ENCODE peak calls at places on chromosomes 6 and 20, in seven cellular contexts. D is body of pancreas, C is GM23338, Q is GM12865, O is psoas muscle, Y is upper lobe of right lung, R is lung. M is an unnamed sample.

GRCh38 chr6:142867988-142868818 is 76.8 kb downstream of the HIVEP2 start:
- DNase-seq in Y (no peak), R (peak), Q (no peak), C (no peak), D (peak), O (no peak), M (peak)

GRCh38 chr6:91132461-91132860 is 545.6 kb upstream of the MAP3K7 start:
- DNase-seq in O (no peak), C (no peak), Q (no peak), R (no peak), Y (no peak), D (no peak), M (peak)

GRCh38 chr20:44746367-44747165 is 901 bp downstream of the KCNK15 start:
- DNase-seq in D (peak), C (peak), Q (no peak), O (no peak), R (no peak), Y (no peak), M (no peak)

GRCh38 chr6:25961619-25962367 is 809 bp upstream of the TRIM38 start:
- DNase-seq in R (no peak), C (peak), Y (no peak), O (no peak), D (no peak), Q (peak), M (no peak)

GRCh38 chr20:3930265-3931206 is 41.3 kb downstream of the PANK2 start:
- DNase-seq in C (no peak), O (no peak), Y (no peak), D (no peak), Q (no peak), R (no peak), M (no peak)

GRCh38 chr20:45592574-45593189 is 13.6 kb upstream of the WFDC8 start:
- DNase-seq in R (no peak), D (no peak), Y (no peak), C (peak), Q (peak), O (no peak), M (peak)

GRCh38 chr6:131317516-131317915 is 182.2 kb downstream of the AKAP7 start:
- DNase-seq in Q (no peak), C (no peak), D (no peak), Y (no peak), O (no peak), R (no peak), M (peak)

GRCh38 chr20:38023181-38024085 is 9.8 kb downstream of the TTI1 start:
- DNase-seq in Q (no peak), C (no peak), R (no peak), D (no peak), Y (no peak), O (no peak), M (peak)

GRCh38 chr6:96570053-96570452 is 7.1 kb downstream of the FHL5 start:
- DNase-seq in O (no peak), D (no peak), C (no peak), Q (no peak), R (no peak), Y (no peak), M (no peak)

GRCh38 chr20:57128051-57128757 is 138.2 kb downstream of the BMP7 start:
- DNase-seq in D (no peak), Q (no peak), Y (no peak), C (no peak), O (no peak), R (no peak), M (no peak)

GRCh38 chr6:28295326-28295725 is 14.0 kb downstream of the PGBD1 start:
- DNase-seq in R (no peak), Q (no peak), C (no peak), Y (no peak), O (no peak), D (no peak), M (no peak)

DNA sequence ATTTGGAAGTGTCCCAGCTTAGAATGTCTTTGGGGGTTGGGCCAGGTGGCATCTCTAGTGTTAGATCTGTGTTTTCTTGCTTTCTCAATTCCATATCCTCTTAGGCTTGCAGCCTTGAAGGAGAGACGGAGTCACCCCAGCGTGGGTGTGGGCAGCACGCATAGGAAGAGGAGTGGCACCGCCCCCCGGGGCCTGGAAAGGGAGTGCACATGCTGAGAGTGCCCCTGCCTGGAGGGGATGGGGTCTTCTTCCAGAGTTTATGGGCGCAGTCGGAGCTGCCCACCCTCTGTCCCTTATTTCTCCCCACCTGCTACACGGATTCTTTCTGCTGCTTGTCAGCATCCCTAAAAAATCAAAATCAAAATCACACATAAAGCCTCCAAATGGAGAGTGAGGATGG is 309.7 kb downstream of the QKI start:
- DNase-seq in Q (no peak), O (no peak), C (no peak), R (no peak), D (no peak), Y (peak), M (no peak)
- TF ChIP-seq CTCF in Q (no peak), O (no peak), C (no peak), R (no peak), D (no peak), Y (no peak), M (no peak)

GRCh38 chr6:32814145-32814544 is 2.7 kb downstream of the HLA-DOB start:
- DNase-seq in C (no peak), Q (peak), Y (no peak), D (no peak), R (no peak), O (no peak), M (no peak)

GRCh38 chr6:32816746-32817204 is at the start of gene HLA-DOB:
- DNase-seq in O (no peak), Q (peak), C (peak), D (no peak), R (no peak), Y (no peak), M (peak)

GRCh38 chr6:32815996-32816395 is 806 bp downstream of the HLA-DOB start:
- DNase-seq in Y (no peak), R (no peak), Q (peak), C (no peak), O (no peak), D (no peak), M (no peak)

GRCh38 chr6:32818867-32819266 is 2.1 kb upstream of the HLA-DOB start:
- DNase-seq in O (no peak), Y (no peak), Q (no peak), C (no peak), R (no peak), D (no peak), M (no peak)

GRCh38 chr6:32815115-32815514 is 1.7 kb downstream of the HLA-DOB start:
- DNase-seq in D (no peak), O (no peak), R (no peak), C (no peak), Y (no peak), Q (peak), M (peak)
- H3K4me3 ChIP-seq in D (no peak), O (peak), R (no peak), C (no peak), Y (no peak), Q (peak), M (no peak)

DNA sequence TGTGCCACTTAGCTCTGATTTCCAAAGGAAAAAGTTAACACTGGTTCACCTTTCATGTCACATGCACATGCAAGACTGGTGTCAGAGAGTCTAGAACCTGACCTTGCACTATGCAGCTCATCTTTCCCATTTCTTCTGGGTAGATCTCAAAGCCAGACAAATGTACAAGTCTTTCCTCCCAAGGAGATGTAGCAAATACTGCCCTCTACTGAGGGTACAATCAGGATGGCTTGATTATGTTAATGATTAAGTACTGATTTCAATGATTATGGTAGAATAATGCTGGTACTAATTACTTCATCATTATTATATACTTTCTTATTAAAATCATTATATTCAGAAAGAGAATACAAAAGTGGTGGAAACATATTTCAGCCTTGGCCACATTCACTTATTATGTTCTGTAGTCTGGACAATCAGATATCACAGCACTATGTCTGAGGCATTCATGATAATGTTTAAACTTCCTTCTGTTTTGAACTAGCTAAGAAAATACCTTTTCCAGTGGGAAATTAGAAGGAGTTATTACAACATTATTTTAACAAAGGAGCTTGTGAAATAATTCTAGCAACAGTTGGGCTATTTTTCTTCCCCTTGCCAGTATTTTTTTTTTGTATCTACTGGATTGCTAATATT is 68.5 kb upstream of the FOXO3 start:
- DNase-seq in D (no peak), O (no peak), R (no peak), Q (peak), Y (no peak), C (peak), M (peak)
- TF ChIP-seq CTCF in D (peak), O (peak), R (peak), Q (peak), Y (peak), C (peak), M (peak)

DNA sequence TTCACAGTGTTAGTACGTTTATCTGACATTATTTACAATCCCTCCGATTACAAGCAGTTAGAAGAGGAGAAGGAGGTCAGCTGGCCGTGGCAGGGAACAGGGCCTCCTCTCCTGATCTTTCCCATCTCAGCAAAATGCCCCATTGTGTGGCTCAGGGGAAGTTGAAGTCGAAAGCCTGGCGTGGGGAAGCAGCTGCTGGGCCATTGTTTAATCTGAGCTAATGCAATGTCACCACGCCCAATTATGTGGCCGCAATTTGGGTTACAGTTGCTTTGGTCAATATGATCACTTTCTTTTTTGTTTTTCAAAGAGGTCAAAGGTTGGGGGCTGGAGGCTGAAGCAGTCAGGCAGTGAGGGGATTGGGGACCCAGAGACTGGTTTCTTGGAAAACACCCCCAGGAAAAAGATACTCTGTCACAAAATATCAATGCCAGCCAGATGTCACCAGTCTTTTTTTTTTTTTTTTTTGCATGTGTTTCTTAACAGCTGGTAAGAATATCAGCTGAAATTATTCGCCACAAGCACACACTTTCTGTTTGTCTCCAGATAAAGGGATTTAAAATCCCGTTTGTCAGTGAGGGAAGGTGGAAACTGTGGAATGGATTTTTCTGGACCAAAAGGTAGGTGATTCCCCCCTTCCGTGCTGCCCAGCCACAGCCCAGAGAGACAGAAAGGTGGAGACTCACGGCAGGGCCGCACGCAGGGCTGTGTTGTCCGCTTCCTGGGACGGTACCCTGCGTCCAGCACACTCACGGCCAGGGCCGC is 24.6 kb downstream of the DLL1 start:
- DNase-seq in D (peak), C (no peak), O (no peak), Q (no peak), R (no peak), Y (no peak), M (no peak)
- H3K4me3 ChIP-seq in D (no peak), C (no peak), O (peak), Q (no peak), R (no peak), Y (no peak), M (no peak)

GRCh38 chr6:106882133-106882532 is 92.4 kb downstream of the CD24 start:
- DNase-seq in O (no peak), R (no peak), Q (no peak), D (no peak), C (no peak), Y (no peak), M (no peak)

GRCh38 chr6:106882601-106883518 is 91.7 kb downstream of the CD24 start:
- DNase-seq in O (no peak), C (no peak), Q (peak), Y (no peak), D (peak), R (no peak), M (no peak)

GRCh38 chr6:106885659-106886058 is 88.9 kb downstream of the CD24 start:
- DNase-seq in R (no peak), D (no peak), O (no peak), C (peak), Y (no peak), Q (no peak), M (no peak)

GRCh38 chr6:106884576-106884975 is 90.0 kb downstream of the CD24 start:
- DNase-seq in R (no peak), D (no peak), Q (no peak), Y (no peak), O (no peak), C (no peak), M (no peak)

DNA sequence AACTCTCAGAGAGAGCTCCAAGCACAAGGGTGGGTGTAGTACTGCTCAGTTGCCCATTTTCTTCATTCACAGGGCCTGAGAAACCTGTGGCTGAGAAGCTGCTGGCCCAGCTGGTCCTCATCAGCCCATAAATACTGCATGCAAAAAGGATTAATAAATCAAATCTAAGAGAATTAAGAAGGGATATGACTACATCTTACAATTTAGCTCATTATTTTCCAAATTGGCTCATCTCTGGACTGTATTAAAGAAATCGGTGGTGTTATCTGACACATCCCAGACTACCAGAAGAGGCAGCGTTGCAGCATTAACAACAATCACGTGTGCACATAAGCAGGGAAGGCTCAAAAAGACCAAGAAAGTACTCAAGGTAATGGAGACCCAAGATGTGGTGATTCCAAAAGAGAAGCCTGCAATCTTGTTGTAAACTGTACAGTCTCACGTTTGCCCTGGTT is 90.7 kb downstream of the CD24 start:
- DNase-seq in Y (no peak), O (no peak), C (peak), D (no peak), R (no peak), Q (no peak), M (no peak)
- TF ChIP-seq CTCF in Y (no peak), O (no peak), C (peak), D (no peak), R (no peak), Q (no peak), M (no peak)

GRCh38 chr6:29752451-29753308 is 29.4 kb downstream of the HLA-F start:
- DNase-seq in O (peak), R (peak), C (peak), Q (peak), Y (peak), D (peak), M (peak)

GRCh38 chr6:29753309-29753644 is 30.0 kb downstream of the HLA-F start:
- DNase-seq in D (no peak), R (no peak), O (no peak), C (no peak), Q (no peak), Y (no peak), M (no peak)

GRCh38 chr6:29750709-29751108 is 27.5 kb downstream of the HLA-F start:
- DNase-seq in O (no peak), C (no peak), D (no peak), Q (no peak), R (no peak), Y (no peak), M (no peak)

GRCh38 chr6:29749668-29750067 is 26.4 kb downstream of the HLA-F start:
- DNase-seq in R (no peak), Y (no peak), Q (no peak), D (no peak), C (no peak), O (no peak), M (no peak)

GRCh38 chr6:29751480-29751879 is 28.2 kb downstream of the HLA-F start:
- DNase-seq in C (no peak), Y (no peak), D (no peak), R (no peak), Q (no peak), O (no peak), M (no peak)
- H3K4me3 ChIP-seq in C (peak), Y (peak), D (no peak), R (no peak), Q (peak), O (peak), M (no peak)

DNA sequence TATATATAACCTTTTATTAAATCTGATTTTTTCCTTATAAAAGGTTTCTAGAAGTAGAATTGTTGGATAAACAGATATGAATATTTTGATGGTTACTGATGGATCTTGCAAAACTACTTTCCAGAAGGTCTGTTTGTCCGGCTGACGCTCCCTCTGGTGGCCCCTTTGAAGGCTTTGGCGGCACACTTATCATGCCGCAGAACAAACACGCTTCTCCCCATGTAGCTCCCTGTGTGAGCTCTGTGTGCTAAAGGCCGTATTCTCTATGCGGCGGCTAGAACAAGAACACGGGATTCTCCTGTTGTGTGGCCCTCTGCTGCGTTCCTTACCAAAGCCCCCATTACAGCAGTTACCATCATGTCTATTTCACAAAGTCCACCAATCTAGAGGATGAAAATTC is 30.0 kb downstream of the PPP1R3G start:
- DNase-seq in D (no peak), R (no peak), Q (no peak), C (no peak), Y (no peak), O (no peak), M (peak)
- TF ChIP-seq CTCF in D (no peak), R (no peak), Q (no peak), C (peak), Y (peak), O (no peak), M (peak)

GRCh38 chr6:10418862-10419748 is 4.2 kb upstream of the TFAP2A start:
- DNase-seq in D (peak), O (no peak), Y (peak), R (no peak), Q (peak), C (peak), M (no peak)
- H3K4me3 ChIP-seq in D (no peak), O (no peak), Y (no peak), R (no peak), Q (peak), C (peak), M (no peak)

GRCh38 chr6:121794630-121795029 is 359.2 kb downstream of the GJA1 start:
- DNase-seq in R (no peak), O (no peak), Q (no peak), D (no peak), Y (no peak), C (no peak), M (peak)

DNA sequence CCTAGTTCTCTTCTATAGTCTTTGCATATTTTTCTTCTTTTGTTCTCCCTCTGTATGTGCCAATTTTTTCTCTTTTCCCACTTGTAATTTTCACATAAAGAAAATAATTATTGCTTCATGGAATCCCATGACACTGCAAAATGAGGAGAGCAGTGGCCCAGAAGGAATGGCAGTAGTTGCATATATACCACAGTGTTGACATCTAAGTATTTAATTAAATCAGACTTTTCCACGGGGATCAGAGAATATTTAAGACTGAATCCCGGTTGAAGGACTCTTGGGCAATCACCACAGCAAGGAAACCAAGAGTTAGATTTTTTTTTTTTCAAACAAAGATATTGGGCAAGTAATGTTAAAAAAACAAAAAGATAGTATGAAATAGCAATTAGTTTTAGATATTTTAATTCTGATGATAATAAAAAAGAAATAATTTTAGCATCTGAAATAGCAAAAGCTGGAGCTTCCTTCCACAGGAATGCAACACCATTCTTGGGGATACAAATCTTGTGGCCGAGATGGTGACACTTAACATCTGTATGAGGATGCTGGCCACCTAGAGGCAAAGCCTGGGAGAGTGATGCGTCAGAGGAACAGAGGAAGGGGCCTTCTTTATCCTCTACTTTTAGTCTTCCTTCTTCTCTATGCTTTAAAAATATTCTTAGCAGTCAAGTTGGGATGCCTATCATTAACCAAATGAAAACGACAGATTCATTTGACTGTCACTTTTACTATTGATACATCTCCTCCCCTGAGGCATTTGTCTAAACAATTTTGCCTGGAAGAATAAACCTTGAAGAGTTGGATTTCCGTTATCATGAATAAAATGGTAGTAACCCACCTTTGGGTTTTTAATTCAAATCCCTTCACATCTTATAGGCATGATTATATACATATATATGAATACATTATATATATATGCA is 356.2 kb downstream of the GJA1 start:
- DNase-seq in R (no peak), D (no peak), C (peak), Y (no peak), O (no peak), Q (no peak), M (peak)
- TF ChIP-seq CTCF in R (no peak), D (no peak), C (peak), Y (no peak), O (no peak), Q (no peak), M (peak)